ENCODE peak calls at places on chromosomes 16 and 17, in seven cellular contexts. W is neuronal stem cell, C is H9, R is H1, O is mesenchymal stem cell, P is trophoblast cell, M is IMR-90. F is an unnamed sample.
A peak's percentile ranks its signal among the peaks of the same experiment; 100 is the strongest.

GRCh38 chr16:61587526-61587925 is 448.7 kb downstream of the CDH8 start:
- DNase-seq in W (no peak), C (no peak), R (no peak), O (no peak), P (no peak), M (no peak), F (no peak)

GRCh38 chr16:11066231-11066870 is 122.0 kb downstream of the CLEC16A start:
- DNase-seq in W (no peak), C (no peak), R (no peak), O (no peak), P (no peak), M (no peak), F (no peak)

GRCh38 chr17:17950347-17950746 is 21.9 kb downstream of the TOM1L2 start:
- DNase-seq in W (no peak), C (no peak), R (no peak), O (no peak), P (no peak), M (no peak), F (no peak)

GRCh38 chr16:80518436-80518835 is 22.4 kb upstream of the DYNLRB2 start:
- DNase-seq in W (no peak), C (no peak), R (no peak), O (no peak), P (no peak), M (peak; percentile 11), F (peak; percentile 9)

GRCh38 chr17:57207396-57207795 is 48.9 kb upstream of the MSI2 start:
- DNase-seq in W (no peak), C (no peak), R (no peak), O (no peak), P (no peak), M (no peak), F (no peak)

GRCh38 chr17:37160940-37161339 is 212.2 kb downstream of the AATF start:
- DNase-seq in W (no peak), C (no peak), R (no peak), O (peak; percentile 62), P (no peak), M (peak; percentile 57), F (no peak)

GRCh38 chr16:15765880-15766279 is 90.9 kb downstream of the MYH11 start:
- DNase-seq in W (peak; percentile 38), C (peak; percentile 46), R (peak; percentile 50), O (peak; percentile 55), P (no peak), M (peak; percentile 39), F (peak; percentile 79)

GRCh38 chr16:10502766-10503165 is 77.6 kb downstream of the EMP2 start:
- DNase-seq in W (no peak), C (no peak), R (no peak), O (no peak), P (no peak), M (no peak), F (peak; percentile 30)

GRCh38 chr17:10471853-10472252 is 2.5 kb upstream of the MYH4 start:
- DNase-seq in W (no peak), C (no peak), R (no peak), O (peak; percentile 1), P (no peak), M (peak; percentile 3), F (no peak)

GRCh38 chr17:31819578-31819977 is 39.5 kb downstream of the COPRS start:
- DNase-seq in W (no peak), C (no peak), R (no peak), O (no peak), P (peak; percentile 62), M (no peak), F (no peak)

GRCh38 chr17:1709971-1710806 is at the start of gene TLCD2:
- DNase-seq in W (no peak), C (peak; percentile 78), R (peak; percentile 81), O (peak; percentile 82), P (peak; percentile 88), M (peak; percentile 65), F (peak; percentile 59)

GRCh38 chr16:4115209-4115940 is 867 bp downstream of the ADCY9 start:
- DNase-seq in W (peak; percentile 61), C (peak; percentile 71), R (peak; percentile 75), O (peak; percentile 79), P (peak; percentile 45), M (peak; percentile 74), F (peak; percentile 66)

GRCh38 chr17:62572488-62573469 is 54.7 kb upstream of the MRC2 start:
- DNase-seq in W (no peak), C (no peak), R (no peak), O (no peak), P (no peak), M (peak; percentile 53), F (no peak)

GRCh38 chr16:59632266-59632855 is 898.2 kb upstream of the GOT2 start:
- DNase-seq in W (no peak), C (no peak), R (no peak), O (peak; percentile 75), P (no peak), M (peak; percentile 68), F (no peak)

GRCh38 chr16:9625122-9625521 is 533.7 kb downstream of the HAPSTR1 start:
- DNase-seq in W (no peak), C (no peak), R (no peak), O (no peak), P (no peak), M (no peak), F (no peak)

GRCh38 chr16:55465077-55465896 is 13.7 kb upstream of the MMP2 start:
- DNase-seq in W (peak; percentile 92), C (peak; percentile 88), R (peak; percentile 98), O (peak; percentile 79), P (peak; percentile 83), M (peak; percentile 79), F (peak; percentile 91)

GRCh38 chr16:27978876-27979275 is 84.6 kb downstream of the GSG1L start:
- DNase-seq in W (no peak), C (no peak), R (no peak), O (no peak), P (no peak), M (no peak), F (no peak)

GRCh38 chr16:27983244-27983643 is 80.3 kb downstream of the GSG1L start:
- DNase-seq in W (no peak), C (no peak), R (no peak), O (no peak), P (no peak), M (no peak), F (no peak)

GRCh38 chr16:27980076-27980775 is 83.3 kb downstream of the GSG1L start:
- DNase-seq in W (no peak), C (no peak), R (no peak), O (no peak), P (no peak), M (no peak), F (peak; percentile 15)

GRCh38 chr16:27982184-27982583 is 81.3 kb downstream of the GSG1L start:
- DNase-seq in W (no peak), C (no peak), R (no peak), O (no peak), P (no peak), M (no peak), F (no peak)

DNA sequence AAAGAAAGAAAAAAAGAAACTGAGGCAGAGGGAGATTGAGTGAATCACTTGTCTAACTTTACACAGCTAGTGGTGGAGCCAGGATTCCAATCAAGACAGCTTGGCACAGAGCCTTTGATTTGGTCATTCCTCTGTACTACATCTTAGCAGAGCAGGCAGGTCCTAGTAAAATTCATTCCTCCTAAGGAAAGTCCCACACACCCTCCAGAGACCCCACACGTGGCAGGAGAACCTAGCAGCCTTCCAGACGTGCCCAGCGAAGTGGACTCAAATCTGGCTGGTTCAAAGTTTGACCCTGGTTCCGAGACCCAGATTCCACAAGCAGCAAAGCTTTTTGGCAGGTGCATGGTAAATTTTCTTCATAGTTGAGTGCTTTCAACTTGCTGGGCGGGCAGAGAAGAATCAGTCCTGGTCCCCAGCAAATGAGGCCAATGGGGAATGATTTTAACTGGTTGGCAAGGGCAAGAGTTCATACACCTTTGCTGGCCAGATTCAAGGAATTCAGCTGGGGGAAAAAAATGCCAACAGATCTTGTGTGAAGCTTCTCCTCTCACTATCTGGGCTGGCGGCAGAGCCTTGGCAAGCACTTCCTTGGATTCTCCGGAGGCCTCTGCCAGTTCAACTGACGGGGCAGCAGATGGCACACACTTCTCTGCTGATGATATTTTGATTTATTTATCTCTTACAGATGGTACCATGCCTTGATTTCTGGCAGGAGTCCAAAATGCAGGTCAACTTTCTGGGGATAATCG is 82.4 kb downstream of the GSG1L start:
- DNase-seq in W (no peak), C (no peak), R (no peak), O (no peak), P (no peak), M (no peak), F (no peak)
- H2BK120ac ChIP-seq in W (no peak overlapping the region), C (no peak overlapping the region), R (no peak overlapping the region), O (no peak overlapping the region), P (no peak overlapping the region), M (no peak overlapping the region), F (no peak overlapping the region)

DNA sequence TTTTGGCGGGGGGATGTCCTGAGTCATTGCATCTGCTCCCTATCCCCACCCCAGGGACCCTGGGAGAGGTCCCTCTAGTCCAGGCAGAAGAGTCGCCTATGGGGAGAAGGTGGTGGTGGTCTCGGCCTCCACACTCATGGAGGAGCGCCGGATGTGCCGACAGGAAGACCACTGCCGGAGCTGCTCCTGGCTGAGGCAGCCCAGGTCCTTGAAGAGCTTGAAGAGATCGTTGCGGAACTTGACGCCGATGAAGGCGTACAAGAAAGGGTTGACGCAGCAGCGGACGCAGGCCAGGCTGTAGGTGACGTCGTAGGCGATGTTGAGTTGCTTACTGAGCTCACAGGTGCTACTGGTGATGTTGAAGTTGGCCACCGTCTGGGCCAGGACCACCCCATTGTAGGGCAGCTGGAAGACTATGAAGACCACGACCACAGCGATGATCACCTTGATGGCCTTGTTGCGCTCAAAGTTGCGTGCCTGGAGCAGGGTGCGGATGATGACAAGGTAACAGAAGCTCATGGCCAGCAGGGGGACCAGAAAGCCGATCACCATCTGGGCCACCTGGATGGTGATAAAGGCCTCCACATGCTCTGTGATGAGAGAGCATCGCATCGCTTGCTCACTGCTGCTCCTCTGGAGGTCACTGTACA is 10.5 kb downstream of the CCR7 start:
- DNase-seq in W (no peak), C (peak; percentile 36), R (no peak), O (no peak), P (no peak), M (no peak), F (no peak)
- H2BK120ac ChIP-seq in W (peak overlapping the region; percentile 16), C (no peak overlapping the region), R (no peak overlapping the region), O (no peak overlapping the region), P (peak overlapping the region; percentile 20), M (peak overlapping the region; percentile 100), F (no peak overlapping the region)

GRCh38 chr16:75092777-75093176 is 23.8 kb downstream of the LDHD start:
- DNase-seq in W (no peak), C (no peak), R (no peak), O (no peak), P (no peak), M (no peak), F (no peak)
- H2BK120ac ChIP-seq in W (no peak overlapping the region), C (no peak overlapping the region), R (no peak overlapping the region), O (no peak overlapping the region), P (no peak overlapping the region), M (no peak overlapping the region), F (no peak overlapping the region)

DNA sequence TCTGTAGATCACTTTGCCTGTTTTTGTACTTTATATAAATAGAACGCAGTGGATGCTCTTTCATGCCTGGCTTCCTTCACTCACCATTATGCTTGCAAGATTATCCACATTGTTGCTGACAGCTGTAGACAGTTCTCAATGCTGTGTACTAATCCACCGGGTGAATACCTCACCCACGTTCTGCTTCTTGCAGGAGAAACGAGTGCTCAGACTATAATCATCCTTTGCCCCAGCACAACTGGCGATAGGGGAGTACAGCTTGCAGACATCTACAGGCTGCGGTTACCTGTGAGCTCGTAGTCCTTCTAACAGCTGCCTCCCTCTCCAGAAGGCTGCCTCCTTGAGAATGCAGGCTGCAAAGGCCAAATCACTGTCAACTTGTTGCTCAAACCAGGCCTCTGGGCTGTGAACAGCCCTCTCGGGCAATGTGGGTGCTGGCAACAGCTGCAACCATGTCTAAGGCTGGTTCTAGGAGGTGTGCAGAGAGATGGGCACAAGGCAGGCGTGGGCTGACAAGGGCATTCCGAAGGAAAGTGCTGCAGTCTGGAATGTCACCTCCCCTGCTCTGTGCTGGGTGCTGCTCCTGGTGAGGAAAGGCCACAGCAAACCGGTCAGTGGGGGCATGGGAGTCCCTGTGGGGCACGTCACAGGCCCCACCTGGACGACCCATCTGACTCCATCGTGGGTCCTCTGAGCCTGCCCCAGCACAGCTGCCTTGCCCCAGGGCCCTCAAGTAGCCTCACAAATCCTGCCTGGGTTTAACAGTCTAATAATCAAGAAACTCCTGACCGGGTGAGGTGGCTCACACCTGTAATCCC is 3.0 kb upstream of the MYO15B start:
- DNase-seq in W (no peak), C (no peak), R (no peak), O (no peak), P (no peak), M (no peak), F (no peak)
- H2BK120ac ChIP-seq in W (no peak overlapping the region), C (no peak overlapping the region), R (no peak overlapping the region), O (no peak overlapping the region), P (no peak overlapping the region), M (no peak overlapping the region), F (no peak overlapping the region)

F was measured in mesendoderm.